ENCODE peak calls at places on chromosome 6, in five cellular contexts. C is HCT116; H is left lung; Q is GM23248; N is naive thymus-derived CD4-positive, alpha-beta T cell. G is an unnamed sample.

GRCh38 chr6:127851197-127851596 is 49.7 kb downstream of the THEMIS start:
- DNase-seq in C (no peak), H (no peak), Q (peak; percentile 14), N (no peak), G (no peak)

GRCh38 chr6:3026811-3027626 is 27.3 kb downstream of the NQO2 start:
- DNase-seq in C (no peak), H (no peak), Q (no peak), N (peak; percentile 40), G (peak; percentile 21)

GRCh38 chr6:37809144-37809543 is 10.4 kb upstream of the ZFAND3 start:
- DNase-seq in C (no peak), H (peak; percentile 25), Q (peak; percentile 54), N (no peak), G (no peak)

GRCh38 chr6:166078294-166078693 is 89.4 kb downstream of the TBXT start:
- DNase-seq in C (no peak), H (no peak), Q (peak; percentile 92), N (no peak), G (no peak)

GRCh38 chr6:36840471-36841461 is 1.5 kb upstream of the CPNE5 start:
- DNase-seq in C (no peak), H (no peak), Q (peak; percentile 74), N (peak; percentile 38), G (no peak)

GRCh38 chr6:126228001-126228791 is 111.7 kb upstream of the CENPW start:
- DNase-seq in C (no peak), H (peak; percentile 8), Q (no peak), N (no peak), G (peak; percentile 7)

GRCh38 chr6:41970436-41970846 is 28.8 kb upstream of the CCND3 start:
- DNase-seq in C (no peak), H (no peak), Q (peak; percentile 91), N (peak; percentile 44), G (peak; percentile 67)

GRCh38 chr6:125868996-125869395 is 78.2 kb downstream of the NCOA7 start:
- DNase-seq in C (no peak), H (no peak), Q (peak; percentile 4), N (no peak), G (no peak)

GRCh38 chr6:158357570-158358216 is 45.4 kb downstream of the TULP4 start:
- DNase-seq in C (no peak), H (no peak), Q (no peak), N (no peak), G (no peak)

GRCh38 chr6:138885156-138885819 is 89.4 kb downstream of the ECT2L start:
- DNase-seq in C (no peak), H (no peak), Q (no peak), N (no peak), G (no peak)

GRCh38 chr6:74733830-74734591 is 471.8 kb downstream of the COL12A1 start:
- DNase-seq in C (no peak), H (no peak), Q (peak; percentile 60), N (no peak), G (peak; percentile 27)

GRCh38 chr6:136015531-136015930 is 164.0 kb downstream of the PDE7B start:
- DNase-seq in C (no peak), H (no peak), Q (no peak), N (no peak), G (peak; percentile 71)

GRCh38 chr6:38184780-38185080 is 365.2 kb downstream of the ZFAND3 start:
- DNase-seq in C (no peak), H (peak; percentile 37), Q (no peak), N (peak; percentile 7), G (no peak)

GRCh38 chr6:127219869-127220268 is 46.8 kb upstream of the RNF146 start:
- DNase-seq in C (no peak), H (no peak), Q (no peak), N (no peak), G (no peak)

GRCh38 chr6:147201885-147202515 is 2.2 kb upstream of the STXBP5 start:
- DNase-seq in C (no peak), H (no peak), Q (peak; percentile 22), N (no peak), G (peak; percentile 53)

GRCh38 chr6:3813918-3814317 is 35.3 kb upstream of the FAM50B start:
- DNase-seq in C (no peak), H (no peak), Q (no peak), N (no peak), G (no peak)

GRCh38 chr6:152087096-152087495 is 279.6 kb downstream of the ESR1 start:
- DNase-seq in C (no peak), H (no peak), Q (no peak), N (no peak), G (no peak)

DNA sequence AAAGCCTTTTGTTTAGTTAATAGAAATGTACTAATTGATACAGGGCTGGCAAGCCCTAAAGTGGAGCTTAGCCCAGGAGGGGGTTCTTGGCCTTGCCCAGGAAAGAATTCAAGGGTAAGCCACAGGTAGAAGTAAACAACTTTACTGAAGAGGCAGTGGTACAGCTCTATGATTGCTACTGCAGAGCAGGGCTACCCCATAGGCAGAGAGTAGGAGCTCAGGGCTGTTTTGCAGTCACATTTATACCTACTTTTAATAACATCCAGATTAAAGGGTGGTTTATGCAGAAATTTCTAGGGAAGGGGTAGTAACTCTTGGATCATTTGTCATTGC is 680.4 kb upstream of the GJE1 start:
- DNase-seq in C (no peak), H (no peak), Q (no peak), N (no peak), G (no peak)
- H3K27ac ChIP-seq in C (no peak overlapping the region), H (no peak overlapping the region), Q (peak overlapping the region; percentile 86), N (no peak overlapping the region), G (no peak overlapping the region)

GRCh38 chr6:45557454-45557853 is 179.7 kb upstream of the SUPT3H start:
- DNase-seq in C (no peak), H (no peak), Q (no peak), N (no peak), G (no peak)

GRCh38 chr6:45554596-45554995 is 176.9 kb upstream of the SUPT3H start:
- DNase-seq in C (no peak), H (no peak), Q (peak; percentile 29), N (no peak), G (no peak)

GRCh38 chr6:45553730-45554344 is 176.1 kb upstream of the SUPT3H start:
- DNase-seq in C (no peak), H (no peak), Q (no peak), N (no peak), G (no peak)

GRCh38 chr6:45556828-45557227 is 179.1 kb upstream of the SUPT3H start:
- DNase-seq in C (no peak), H (no peak), Q (no peak), N (no peak), G (no peak)

GRCh38 chr6:45555981-45556771 is 178.4 kb upstream of the SUPT3H start:
- DNase-seq in C (no peak), H (no peak), Q (peak; percentile 60), N (no peak), G (no peak)
- H3K4me3 ChIP-seq in C (no peak overlapping the region), H (no peak overlapping the region), Q (peak overlapping the region; percentile 69), N (no peak overlapping the region), G (no peak overlapping the region)

GRCh38 chr6:11384531-11385309 is 152.3 kb upstream of the NEDD9 start:
- DNase-seq in C (no peak), H (no peak), Q (peak; percentile 44), N (no peak), G (no peak)

GRCh38 chr6:11380549-11380948 is 148.1 kb upstream of the NEDD9 start:
- DNase-seq in C (no peak), H (no peak), Q (no peak), N (no peak), G (no peak)

GRCh38 chr6:11379805-11380204 is 147.3 kb upstream of the NEDD9 start:
- DNase-seq in C (no peak), H (no peak), Q (no peak), N (no peak), G (no peak)

GRCh38 chr6:11380969-11381744 is 148.7 kb upstream of the NEDD9 start:
- DNase-seq in C (no peak), H (no peak), Q (no peak), N (no peak), G (no peak)

DNA sequence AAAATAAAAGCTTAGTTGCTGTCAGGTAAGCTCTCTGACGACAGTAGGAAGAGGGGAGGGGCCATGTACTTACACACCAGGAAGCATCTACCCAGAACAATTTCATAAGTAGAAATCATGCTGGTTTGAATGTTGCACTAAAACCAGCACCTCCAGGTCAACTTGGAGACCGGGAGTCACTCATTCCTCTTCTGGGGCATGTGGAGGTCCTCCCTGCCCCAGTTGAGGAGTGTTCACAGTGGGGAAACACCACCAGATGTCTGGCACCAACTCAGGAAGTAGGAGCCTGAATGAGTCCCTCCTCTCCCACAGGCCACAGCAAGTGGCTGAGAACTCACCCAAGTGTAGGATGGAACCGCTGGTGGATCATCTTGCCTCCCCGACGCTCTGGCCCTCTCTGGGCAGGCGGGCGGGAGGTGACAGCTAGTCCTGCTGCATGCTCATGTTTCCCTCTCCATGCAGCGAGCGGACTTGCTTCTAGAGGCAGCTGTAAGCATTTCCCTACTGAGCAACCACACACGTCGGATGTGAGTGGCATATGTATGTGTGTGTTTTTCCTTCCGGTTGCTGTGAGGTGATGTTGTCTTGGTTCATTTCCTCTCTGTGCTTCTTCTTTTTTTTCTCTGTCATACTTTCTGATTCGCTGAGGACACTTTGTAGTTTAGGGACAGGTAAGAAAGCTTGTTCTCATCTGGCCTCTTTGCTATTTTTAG is 149.5 kb upstream of the NEDD9 start:
- DNase-seq in C (no peak), H (peak; percentile 77), Q (no peak), N (peak; percentile 64), G (no peak)
- H3K27ac ChIP-seq in C (no peak overlapping the region), H (peak overlapping the region; percentile 96), Q (no peak overlapping the region), N (peak overlapping the region; percentile 79), G (no peak overlapping the region)

DNA sequence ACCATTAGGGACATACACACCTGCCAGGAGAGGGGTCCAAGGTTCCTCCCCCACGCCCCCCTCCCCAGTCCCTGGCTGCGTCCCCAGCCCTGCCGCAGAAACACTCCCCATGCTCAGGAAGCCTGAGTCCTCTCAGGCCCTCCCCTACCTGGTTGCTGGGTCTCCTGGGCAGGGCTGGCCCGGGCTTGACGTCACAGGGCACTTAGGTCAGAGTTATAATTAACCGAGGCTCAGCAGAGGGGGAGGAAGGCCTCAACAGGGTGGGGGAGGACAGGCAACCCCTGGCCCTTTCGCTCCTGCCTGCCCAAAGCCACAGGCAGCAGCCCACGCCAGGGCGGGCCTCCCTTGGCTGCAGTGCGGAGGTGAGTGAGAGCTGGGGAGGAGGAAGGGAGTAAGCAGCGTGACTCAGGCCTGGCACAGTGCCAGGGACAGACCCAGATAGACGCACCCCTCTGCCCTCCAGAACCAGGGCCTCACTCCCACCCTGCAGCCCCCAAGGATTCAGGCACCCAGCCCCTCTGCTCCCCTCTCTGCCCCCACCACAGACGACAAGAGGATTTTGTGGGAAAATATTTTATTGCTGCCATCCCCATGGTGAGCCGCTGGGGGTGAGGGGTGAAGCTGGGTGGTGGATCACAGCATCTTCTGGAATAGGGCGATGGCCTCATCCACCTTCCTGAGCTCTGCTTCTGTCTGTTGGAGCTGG is at the start of gene VWA7:
- DNase-seq in C (peak; percentile 84), H (peak; percentile 93), Q (peak; percentile 89), N (peak; percentile 84), G (peak; percentile 88)
- H3K4me3 ChIP-seq in C (peak within 1 kb of the TSS; percentile 56), H (no peak within 1 kb of the TSS), Q (peak within 1 kb of the TSS; percentile 46), N (peak within 1 kb of the TSS; percentile 24), G (no peak within 1 kb of the TSS)

GRCh38 chr6:35090734-35091133 is 50.4 kb downstream of the TCP11 start:
- DNase-seq in C (no peak), H (no peak), Q (no peak), N (no peak), G (no peak)
- H3K27ac ChIP-seq in C (no peak overlapping the region), H (no peak overlapping the region), Q (peak overlapping the region; percentile 43), N (no peak overlapping the region), G (no peak overlapping the region)

DNA sequence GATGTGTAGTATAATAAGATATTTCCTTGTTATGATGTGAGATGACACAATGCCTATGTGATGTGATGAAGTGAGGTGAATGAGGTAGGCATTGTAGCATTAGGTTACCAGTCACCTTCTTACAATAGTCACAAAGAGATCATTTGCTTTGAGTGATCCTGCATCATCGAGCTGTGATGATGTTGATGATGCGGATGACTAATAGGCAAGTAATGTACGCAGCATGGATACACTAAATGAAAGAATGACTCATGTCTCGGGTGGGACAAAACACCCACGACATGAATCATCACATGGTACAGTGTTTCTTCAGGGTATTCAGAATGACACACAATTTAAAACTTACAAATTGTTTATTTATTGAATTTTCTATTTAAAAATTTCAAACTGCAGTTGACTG is 806.3 kb upstream of the GJE1 start:
- DNase-seq in C (peak; percentile 98), H (no peak), Q (peak; percentile 99), N (peak; percentile 35), G (no peak)
- H3K4me3 ChIP-seq in C (peak overlapping the region; percentile 47), H (no peak overlapping the region), Q (peak overlapping the region; percentile 64), N (no peak overlapping the region), G (no peak overlapping the region)

G was measured in cardiac muscle cell.